ENCODE peak calls at places on chromosomes 7 and 10, in five cellular contexts. Y is neural progenitor cell; W is fibroblast of lung; H is cardiac muscle cell; L is CD4-positive, alpha-beta memory T cell. D is an unnamed sample.
A peak's percentile ranks its signal among the peaks of the same experiment; 100 is the strongest.

GRCh38 chr7:26583094-26583493 is 281.3 kb downstream of the SKAP2 start:
- DNase-seq in Y (no peak), W (no peak), H (no peak), L (no peak), D (no peak)

GRCh38 chr7:104805449-104806317 is 208.3 kb upstream of the KMT2E start:
- DNase-seq in Y (no peak), W (no peak), H (no peak), L (peak; percentile 34), D (no peak)

GRCh38 chr7:9776900-9777299 is 1196.8 kb upstream of the PHF14 start:
- DNase-seq in Y (peak; percentile 42), W (no peak), H (peak; percentile 56), L (no peak), D (no peak)

GRCh38 chr7:21902240-21902639 is 43.5 kb downstream of the CDCA7L start:
- DNase-seq in Y (no peak), W (peak; percentile 50), H (no peak), L (no peak), D (no peak)

GRCh38 chr7:99211241-99211602 is 3.3 kb upstream of the KPNA7 start:
- DNase-seq in Y (no peak), W (no peak), H (no peak), L (no peak), D (no peak)

GRCh38 chr10:118698421-118698820 is 56.3 kb downstream of the CACUL1 start:
- DNase-seq in Y (no peak), W (peak; percentile 86), H (no peak), L (peak; percentile 94), D (peak; percentile 88)

GRCh38 chr10:110528224-110528997 is 30.7 kb downstream of the DUSP5 start:
- DNase-seq in Y (no peak), W (peak; percentile 57), H (no peak), L (no peak), D (no peak)

GRCh38 chr7:107405559-107405958 is 64.3 kb upstream of the GPR22 start:
- DNase-seq in Y (no peak), W (no peak), H (no peak), L (no peak), D (no peak)

GRCh38 chr10:110535958-110536891 is 31.3 kb upstream of the SMC3 start:
- DNase-seq in Y (peak; percentile 41), W (peak; percentile 91), H (no peak), L (peak; percentile 82), D (no peak)

GRCh38 chr10:45379891-45380540 is 6.0 kb downstream of the ALOX5 start:
- DNase-seq in Y (no peak), W (no peak), H (no peak), L (no peak), D (no peak)

GRCh38 chr10:121698902-121699301 is 100.7 kb upstream of the FGFR2 start:
- DNase-seq in Y (no peak), W (no peak), H (no peak), L (no peak), D (no peak)

GRCh38 chr7:74217455-74218342 is 7.9 kb downstream of the LAT2 start:
- DNase-seq in Y (no peak), W (no peak), H (no peak), L (no peak), D (no peak)

GRCh38 chr10:118528426-118528825 is 67.0 kb downstream of the PRLHR start:
- DNase-seq in Y (no peak), W (no peak), H (no peak), L (no peak), D (no peak)

GRCh38 chr10:100575781-100576635 is 40.3 kb downstream of the HIF1AN start:
- DNase-seq in Y (no peak), W (no peak), H (no peak), L (no peak), D (no peak)

GRCh38 chr7:138907438-138907837 is 73.8 kb downstream of the KIAA1549 start:
- DNase-seq in Y (no peak), W (no peak), H (no peak), L (no peak), D (no peak)

GRCh38 chr7:46786221-46786951 is 795.5 kb downstream of the TNS3 start:
- DNase-seq in Y (no peak), W (peak; percentile 79), H (no peak), L (no peak), D (no peak)

GRCh38 chr10:12412671-12413368 is 63.5 kb downstream of the CAMK1D start:
- DNase-seq in Y (no peak), W (no peak), H (no peak), L (peak; percentile 55), D (no peak)

GRCh38 chr7:73521636-73522080 is 435 bp downstream of the BAZ1B start:
- DNase-seq in Y (no peak), W (peak; percentile 47), H (peak; percentile 77), L (no peak), D (no peak)

GRCh38 chr10:69958232-69958902 is 94.3 kb upstream of the MACROH2A2 start:
- DNase-seq in Y (peak; percentile 66), W (peak; percentile 44), H (peak; percentile 52), L (no peak), D (peak; percentile 8)

GRCh38 chr10:117615649-117616048 is 73.1 kb downstream of the EMX2 start:
- DNase-seq in Y (no peak), W (no peak), H (no peak), L (no peak), D (no peak)

GRCh38 chr10:103575416-103576075 is 82.0 kb downstream of the NEURL1 start:
- DNase-seq in Y (no peak), W (no peak), H (no peak), L (no peak), D (no peak)

GRCh38 chr10:5470062-5470751 is 29.2 kb downstream of the CALML5 start:
- DNase-seq in Y (no peak), W (no peak), H (no peak), L (no peak), D (no peak)

GRCh38 chr10:37488792-37489657 is 363.6 kb downstream of the ANKRD30A start:
- DNase-seq in Y (no peak), W (no peak), H (no peak), L (no peak), D (no peak)

GRCh38 chr10:11035318-11035920 is 17.7 kb downstream of the CELF2 start:
- DNase-seq in Y (peak; percentile 52), W (peak; percentile 82), H (no peak), L (no peak), D (no peak)

GRCh38 chr10:89458760-89459159 is 44.4 kb downstream of the IFIT5 start:
- DNase-seq in Y (no peak), W (peak; percentile 51), H (no peak), L (no peak), D (no peak)

GRCh38 chr10:4851846-4852245 is 25.8 kb downstream of the AKR1E2 start:
- DNase-seq in Y (no peak), W (peak; percentile 44), H (no peak), L (no peak), D (no peak)

GRCh38 chr7:127251048-127251451 is 1.7 kb downstream of the GRM8 start:
- DNase-seq in Y (peak; percentile 32), W (no peak), H (no peak), L (no peak), D (no peak)

GRCh38 chr10:94010886-94011285 is 17.2 kb downstream of the PLCE1 start:
- DNase-seq in Y (no peak), W (no peak), H (no peak), L (no peak), D (no peak)

GRCh38 chr10:94008526-94008925 is 14.8 kb downstream of the PLCE1 start:
- DNase-seq in Y (no peak), W (no peak), H (no peak), L (no peak), D (no peak)

GRCh38 chr10:94012834-94013830 is 19.4 kb downstream of the PLCE1 start:
- DNase-seq in Y (no peak), W (no peak), H (no peak), L (no peak), D (no peak)

GRCh38 chr10:94011296-94011695 is 17.6 kb downstream of the PLCE1 start:
- DNase-seq in Y (no peak), W (no peak), H (no peak), L (no peak), D (no peak)

GRCh38 chr10:94010116-94010515 is 16.4 kb downstream of the PLCE1 start:
- DNase-seq in Y (no peak), W (no peak), H (no peak), L (no peak), D (no peak)
- H3K4me1 ChIP-seq in Y (no peaks in the 10 kb centered on the region), W (peaks cover 5% of the 10 kb centered on the region), H (peaks cover 4% of the 10 kb centered on the region), L (no peaks in the 10 kb centered on the region), D (no peaks in the 10 kb centered on the region)

GRCh38 chr10:79287973-79288715 is 59.1 kb upstream of the PPIF start:
- DNase-seq in Y (no peak), W (no peak), H (no peak), L (no peak), D (no peak)
- H3K4me1 ChIP-seq in Y (no peaks in the 10 kb centered on the region), W (peaks cover 7% of the 10 kb centered on the region), H (no peaks in the 10 kb centered on the region), L (peaks cover 41% of the 10 kb centered on the region), D (peaks cover 31% of the 10 kb centered on the region)

DNA sequence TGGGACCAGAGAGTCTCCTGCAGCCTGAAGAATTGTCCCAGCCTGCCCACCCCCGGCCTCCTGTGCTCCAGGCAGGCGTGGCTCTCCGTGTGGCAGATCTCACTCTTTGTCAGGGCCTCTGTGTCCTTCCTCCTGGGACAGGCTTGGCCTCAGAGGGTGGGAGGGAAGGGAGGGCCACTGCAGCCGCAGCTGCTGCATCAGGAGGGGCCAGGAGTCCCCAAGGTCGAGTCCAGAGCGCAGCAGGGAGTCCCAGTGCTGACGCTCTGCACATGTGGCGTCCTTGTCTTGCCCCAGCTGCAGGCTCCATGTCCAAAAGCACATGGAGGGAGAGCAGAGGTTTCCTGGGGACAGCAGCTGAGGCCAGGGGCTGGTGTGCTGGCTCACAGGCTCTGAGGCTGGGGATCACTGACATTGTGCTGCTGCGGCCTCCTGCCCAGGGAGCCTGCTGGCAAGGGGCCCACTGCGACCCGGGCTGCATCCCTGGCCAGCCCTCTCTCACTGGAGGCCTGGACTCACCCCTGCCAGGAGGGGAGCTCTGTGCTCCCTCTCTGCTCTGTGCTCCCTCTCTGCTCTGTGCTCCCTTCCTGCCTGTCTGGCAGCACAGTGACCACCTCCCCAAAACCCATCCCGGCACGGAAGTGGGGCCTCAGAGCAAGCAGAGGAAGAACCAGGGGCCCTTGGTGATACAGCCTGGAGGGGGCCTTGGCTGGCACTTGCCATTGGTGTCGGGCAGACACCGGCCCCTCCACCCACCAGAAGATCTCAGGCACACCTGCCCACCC is 114.6 kb upstream of the RET start:
- DNase-seq in Y (no peak), W (no peak), H (no peak), L (no peak), D (no peak)
- H3K4me1 ChIP-seq in Y (no peaks in the 10 kb centered on the region), W (no peaks in the 10 kb centered on the region), H (no peaks in the 10 kb centered on the region), L (no peaks in the 10 kb centered on the region), D (no peaks in the 10 kb centered on the region)

GRCh38 chr10:59002011-59002410 is 174.4 kb upstream of the PHYHIPL start:
- DNase-seq in Y (no peak), W (no peak), H (no peak), L (no peak), D (no peak)

GRCh38 chr10:59007307-59008025 is 169.0 kb upstream of the PHYHIPL start:
- DNase-seq in Y (no peak), W (no peak), H (no peak), L (no peak), D (no peak)

GRCh38 chr10:59006511-59007306 is 169.7 kb upstream of the PHYHIPL start:
- DNase-seq in Y (no peak), W (peak; percentile 84), H (no peak), L (no peak), D (no peak)

GRCh38 chr10:59003203-59003602 is 173.2 kb upstream of the PHYHIPL start:
- DNase-seq in Y (no peak), W (no peak), H (no peak), L (no peak), D (no peak)

DNA sequence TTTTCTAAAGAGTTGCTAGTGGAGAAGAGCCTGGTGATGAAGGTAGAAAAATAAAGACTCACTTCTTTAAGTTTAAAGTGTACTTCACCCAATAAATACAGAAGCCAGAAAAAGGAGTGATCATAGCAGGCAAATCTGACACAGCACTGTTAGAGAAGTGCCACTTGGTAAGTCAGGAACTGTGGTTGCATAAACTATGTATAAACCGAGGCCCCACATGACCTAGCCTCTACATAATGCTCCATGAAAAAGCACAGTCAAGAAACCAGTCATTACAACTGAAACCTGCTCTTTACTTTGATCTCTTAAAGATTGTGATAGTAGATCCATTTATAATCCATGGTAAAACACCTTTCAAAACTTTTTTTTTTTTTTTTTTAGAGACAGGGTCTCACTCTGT is 172.1 kb upstream of the PHYHIPL start:
- DNase-seq in Y (no peak), W (no peak), H (no peak), L (no peak), D (no peak)
- H3K4me1 ChIP-seq in Y (peaks cover 20% of the 10 kb centered on the region), W (peaks cover 4% of the 10 kb centered on the region), H (no peaks in the 10 kb centered on the region), L (no peaks in the 10 kb centered on the region), D (no peaks in the 10 kb centered on the region)

D was measured in naive thymus-derived CD4-positive, alpha-beta T cell.